ENCODE peak calls at places on chromosome 10, in ten cellular contexts. P, W, B, U, J, E, K, I, S and R are unnamed samples.

GRCh38 chr10:108307925-108308312 is 1143.4 kb upstream of the SORCS1 start:
- DNase-seq in W (no peak), S (no peak), K (no peak), E (no peak), B (no peak), I (no peak), U (no peak), J (no peak), P (no peak), R (no peak)

GRCh38 chr10:4780097-4780496 is 45.9 kb upstream of the AKR1E2 start:
- DNase-seq in W (no peak), E (no peak), U (no peak), B (no peak), J (no peak), S (no peak), I (no peak), P (no peak), K (no peak), R (no peak)

GRCh38 chr10:5683065-5683464 is 1.6 kb upstream of the TASOR2 start:
- DNase-seq in W (no peak), B (no peak), I (peak), K (no peak), S (no peak), J (no peak), E (no peak), U (no peak), P (no peak), R (no peak)

GRCh38 chr10:60382946-60383681 is 6.6 kb downstream of the ANK3 start:
- DNase-seq in P (no peak), E (no peak), K (no peak), W (no peak), B (peak), U (no peak), S (no peak), J (no peak), I (peak), R (no peak)

GRCh38 chr10:7492660-7493046 is 81.8 kb upstream of the SFMBT2 start:
- DNase-seq in K (no peak), B (no peak), P (no peak), E (no peak), U (no peak), J (no peak), S (no peak), W (no peak), I (no peak), R (no peak)

GRCh38 chr10:2980791-2981360 is 86.5 kb upstream of the PFKP start:
- DNase-seq in P (no peak), E (no peak), B (no peak), I (peak), W (no peak), S (no peak), K (no peak), U (no peak), J (no peak), R (no peak)

GRCh38 chr10:67779455-67780205 is 58.4 kb downstream of the DNAJC12 start:
- DNase-seq in P (peak), U (peak), E (peak), B (peak), S (peak), K (no peak), W (no peak), J (no peak), I (peak), R (no peak)

GRCh38 chr10:113096111-113097045 is 146.3 kb downstream of the TCF7L2 start:
- DNase-seq in S (peak), B (no peak), P (no peak), K (no peak), I (peak), E (no peak), U (no peak), W (no peak), J (no peak), R (no peak)

GRCh38 chr10:14571866-14572507 is 202.7 kb downstream of the FAM107B start:
- DNase-seq in U (peak), E (no peak), I (peak), B (peak), P (peak), J (no peak), W (no peak), S (peak), K (no peak), R (no peak)

DNA sequence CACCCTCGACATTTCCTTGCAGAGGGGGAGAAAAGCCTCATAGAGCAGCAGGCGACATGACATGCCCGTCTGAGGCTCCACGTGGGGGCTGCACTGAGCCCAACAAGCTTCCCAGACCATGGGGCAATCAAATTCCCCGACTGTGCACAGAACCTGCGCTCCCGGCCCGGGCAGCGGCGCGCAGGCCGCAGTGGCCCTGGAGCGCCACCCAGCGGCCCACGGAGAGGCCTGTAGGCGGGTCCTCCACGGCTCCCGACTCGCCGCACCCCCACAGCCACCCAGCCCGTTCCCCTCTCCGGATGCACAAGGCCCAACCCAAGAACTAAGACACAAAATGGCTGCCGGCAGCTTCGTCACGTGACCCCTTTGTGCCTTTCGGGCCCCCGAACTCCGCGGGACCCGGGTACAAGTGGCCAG is 816 bp downstream of the EPC1 start:
- DNase-seq in E (peak), U (peak), I (peak), J (peak), K (peak), S (peak), B (peak), P (peak), W (peak), R (peak)
- TF ChIP-seq CTCF in E (peak), U (peak), I (peak), J (peak), K (peak), S (peak), B (peak), P (peak), W (peak), R (peak)

GRCh38 chr10:99443483-99443882 is 13.1 kb upstream of the GOT1 start:
- DNase-seq in W (no peak), P (no peak), S (no peak), I (no peak), U (no peak), J (no peak), K (no peak), E (no peak), B (no peak), R (no peak)
- H3K4me3 ChIP-seq in W (no peak), P (no peak), S (no peak), I (no peak), U (no peak), J (no peak), K (no peak), E (no peak), B (no peak), R (no peak)

DNA sequence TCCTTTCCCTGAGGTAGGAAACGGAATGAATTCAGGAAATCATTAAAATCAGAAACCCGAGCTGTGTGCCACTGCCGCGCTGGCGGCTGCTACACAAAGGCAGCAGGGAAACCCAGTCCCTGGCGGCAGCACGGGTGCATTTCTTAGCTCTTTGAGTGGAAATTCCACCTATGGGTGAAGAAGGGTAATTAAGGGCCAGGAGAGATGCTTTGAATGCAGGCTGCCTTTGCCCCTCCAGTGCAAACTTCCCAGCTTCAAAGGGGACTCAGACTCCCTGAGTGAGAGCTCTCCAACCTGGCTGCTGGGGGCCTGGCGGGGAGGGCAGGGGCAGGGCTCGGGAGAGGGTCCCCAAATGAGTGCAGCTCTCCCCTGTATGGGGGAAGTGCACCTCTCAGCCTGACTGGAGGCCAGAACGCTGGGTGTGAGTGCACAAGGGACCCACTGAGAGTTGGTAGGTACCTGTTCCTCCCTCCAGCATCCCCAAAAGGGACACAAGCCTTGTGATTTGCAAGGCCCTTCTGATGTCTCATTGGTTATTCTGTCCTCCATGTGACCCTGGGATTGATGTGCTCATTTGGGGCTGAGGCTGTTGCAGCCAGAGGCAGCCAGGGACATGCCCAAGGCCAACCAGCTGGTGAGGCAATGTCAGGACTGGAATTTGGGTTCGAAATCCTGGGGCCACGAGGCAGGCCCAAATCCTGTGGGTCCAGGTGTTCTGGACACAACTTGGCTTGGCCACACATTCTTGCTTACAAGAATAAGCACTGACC is 16.3 kb upstream of the ZMIZ1 start:
- DNase-seq in B (peak), K (no peak), I (peak), U (no peak), E (peak), W (peak), J (peak), S (peak), P (no peak), R (no peak)
- TF ChIP-seq CTCF in B (peak), K (no peak), I (peak), U (peak), E (no peak), W (peak), J (no peak), S (peak), P (peak), R (peak)

GRCh38 chr10:12193193-12193592 is 2.5 kb downstream of the NUDT5 start:
- DNase-seq in J (no peak), W (no peak), E (no peak), K (no peak), U (no peak), B (peak), I (peak), P (no peak), S (no peak), R (no peak)
- H3K4me3 ChIP-seq in J (no peak), W (no peak), E (no peak), K (no peak), U (no peak), B (no peak), I (no peak), P (no peak), S (no peak), R (no peak)